ENCODE peak calls at places on chromosomes 4 and X, in eight cellular contexts. K, M, Z, D, Q, O, C and G are unnamed samples.

GRCh38 chr4:90121961-90122748 is 5.0 kb upstream of the CCSER1 start:
- DNase-seq in K (no peak), M (no peak), Z (no peak), D (no peak), Q (no peak), O (no peak), C (no peak), G (no peak)

GRCh38 chr4:13559414-13559813 is 15.1 kb upstream of the NKX3-2 start:
- DNase-seq in K (no peak), M (no peak), Z (no peak), D (no peak), Q (no peak), O (peak; percentile 73), C (no peak), G (no peak)

GRCh38 chr4:79626102-79626501 is 218.1 kb upstream of the GK2 start:
- DNase-seq in K (no peak), M (no peak), Z (no peak), D (no peak), Q (no peak), O (no peak), C (no peak), G (no peak)

GRCh38 chrX:103536071-103536470 is 16.8 kb upstream of the RAB40A start:
- DNase-seq in K (no peak), M (no peak), Z (no peak), D (no peak), Q (no peak), O (no peak), C (no peak), G (no peak)

GRCh38 chrX:14670819-14671218 is 141.5 kb downstream of the GLRA2 start:
- DNase-seq in K (no peak), M (no peak), Z (no peak), D (no peak), Q (no peak), O (no peak), C (no peak), G (no peak)

GRCh38 chr4:93814722-93815121 is 13.8 kb upstream of the ATOH1 start:
- DNase-seq in K (no peak), M (no peak), Z (no peak), D (no peak), Q (no peak), O (no peak), C (no peak), G (peak; percentile 37)

GRCh38 chr4:168993724-168994510 is 16.1 kb downstream of the CBR4 start:
- DNase-seq in K (no peak), M (no peak), Z (peak; percentile 27), D (no peak), Q (no peak), O (peak; percentile 25), C (peak; percentile 31), G (no peak)

GRCh38 chr4:153750197-153750817 is 9.5 kb downstream of the RNF175 start:
- DNase-seq in K (peak; percentile 77), M (peak; percentile 64), Z (peak; percentile 77), D (peak; percentile 86), Q (no peak), O (peak; percentile 78), C (peak; percentile 19), G (peak; percentile 63)

GRCh38 chr4:56082809-56083208 is 134.1 kb downstream of the CEP135 start:
- DNase-seq in K (no peak), M (no peak), Z (no peak), D (no peak), Q (no peak), O (no peak), C (no peak), G (no peak)

DNA sequence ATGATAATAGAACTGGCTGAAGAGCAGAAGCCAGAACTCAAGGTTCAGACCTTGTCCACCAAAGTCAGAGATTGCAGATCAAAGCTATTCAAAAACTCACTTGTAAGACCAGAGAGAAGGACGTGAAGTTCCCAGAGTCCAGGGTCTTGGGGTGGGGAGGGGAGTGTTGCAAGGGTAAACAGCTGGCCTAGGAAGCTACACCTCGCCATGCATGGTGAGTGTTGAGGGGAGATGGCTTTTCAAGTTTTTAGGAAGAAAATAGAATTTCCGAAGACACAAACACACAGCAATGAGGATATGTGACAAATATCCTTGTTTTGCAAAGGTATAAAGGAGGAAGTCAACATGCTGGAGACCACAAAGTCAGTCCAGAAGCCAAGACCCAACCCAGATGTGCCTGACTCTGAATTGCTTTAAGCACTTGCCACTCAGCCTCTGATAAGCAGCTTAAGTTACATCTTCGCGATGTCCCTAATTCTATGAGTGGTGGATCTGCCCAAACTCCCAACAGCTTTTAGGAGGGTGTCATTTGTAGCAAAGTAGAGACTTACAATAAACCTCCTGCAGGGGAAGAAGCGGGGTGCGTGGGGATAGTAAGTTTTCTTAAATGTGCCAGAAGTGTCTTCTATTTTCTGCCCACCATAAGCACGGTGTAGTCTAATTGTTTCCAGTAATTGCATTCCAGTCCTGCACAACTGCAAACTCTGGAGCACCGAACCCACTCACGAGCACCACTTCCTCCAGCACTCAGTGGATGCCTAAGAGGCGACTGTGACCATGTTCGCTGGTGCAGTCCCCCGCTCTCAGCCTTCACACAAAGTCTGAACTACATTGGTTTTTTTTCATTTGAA is 26.5 kb downstream of the HAND2 start:
- DNase-seq in K (no peak), M (no peak), Z (no peak), D (no peak), Q (no peak), O (no peak), C (no peak), G (no peak)
- H3K27me3 ChIP-seq in K (peaks cover 38% of the 10 kb centered on the region), M (no peaks in the 10 kb centered on the region), Z (no peaks in the 10 kb centered on the region), D (peaks cover 37% of the 10 kb centered on the region), Q (peaks cover 100% of the 10 kb centered on the region), O (peaks cover 70% of the 10 kb centered on the region), C (peaks cover 7% of the 10 kb centered on the region), G (peaks cover 10% of the 10 kb centered on the region)

GRCh38 chr4:7173821-7174220 is 18.5 kb upstream of the SORCS2 start:
- DNase-seq in K (no peak), M (no peak), Z (no peak), D (no peak), Q (no peak), O (no peak), C (peak; percentile 7), G (no peak)

GRCh38 chr4:7183780-7184460 is 8.4 kb upstream of the SORCS2 start:
- DNase-seq in K (no peak), M (no peak), Z (no peak), D (no peak), Q (no peak), O (no peak), C (peak; percentile 2), G (no peak)

GRCh38 chr4:7183161-7183560 is 9.2 kb upstream of the SORCS2 start:
- DNase-seq in K (no peak), M (no peak), Z (no peak), D (no peak), Q (no peak), O (no peak), C (peak; percentile 3), G (no peak)

DNA sequence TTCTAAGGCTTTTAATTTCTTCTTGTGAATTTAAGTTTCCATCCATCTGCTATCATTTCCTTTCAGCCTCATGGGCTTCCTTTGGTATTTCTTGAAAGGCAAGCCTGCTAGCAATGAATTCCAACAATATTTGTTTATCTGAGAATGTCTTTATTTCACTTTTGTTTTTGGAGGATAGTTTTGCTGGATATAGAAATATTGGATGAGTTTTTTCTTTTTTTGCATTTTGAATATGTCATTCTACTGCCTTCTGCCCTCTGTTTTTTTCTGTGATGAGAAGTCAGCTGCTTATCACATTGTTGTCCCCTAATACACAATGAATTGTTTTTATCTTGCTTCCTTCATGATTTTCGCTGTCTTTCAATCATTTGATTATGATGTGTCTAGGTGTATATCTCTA is 13.2 kb upstream of the SORCS2 start:
- DNase-seq in K (no peak), M (no peak), Z (no peak), D (no peak), Q (no peak), O (no peak), C (no peak), G (no peak)
- H3K27me3 ChIP-seq in K (no peaks in the 10 kb centered on the region), M (no peaks in the 10 kb centered on the region), Z (no peaks in the 10 kb centered on the region), D (peaks cover 2% of the 10 kb centered on the region), Q (no peaks in the 10 kb centered on the region), O (no peaks in the 10 kb centered on the region), C (no peaks in the 10 kb centered on the region), G (no peaks in the 10 kb centered on the region)

GRCh38 chrX:109190542-109190941 is 291.3 kb downstream of the GUCY2F start:
- DNase-seq in K (no peak), M (no peak), Z (no peak), D (no peak), Q (no peak), O (no peak), C (no peak), G (no peak)

GRCh38 chrX:109184506-109185139 is 297.3 kb downstream of the GUCY2F start:
- DNase-seq in K (no peak), M (no peak), Z (no peak), D (no peak), Q (no peak), O (no peak), C (no peak), G (no peak)

GRCh38 chrX:109187473-109188168 is 294.3 kb downstream of the GUCY2F start:
- DNase-seq in K (no peak), M (no peak), Z (no peak), D (no peak), Q (no peak), O (no peak), C (no peak), G (no peak)

DNA sequence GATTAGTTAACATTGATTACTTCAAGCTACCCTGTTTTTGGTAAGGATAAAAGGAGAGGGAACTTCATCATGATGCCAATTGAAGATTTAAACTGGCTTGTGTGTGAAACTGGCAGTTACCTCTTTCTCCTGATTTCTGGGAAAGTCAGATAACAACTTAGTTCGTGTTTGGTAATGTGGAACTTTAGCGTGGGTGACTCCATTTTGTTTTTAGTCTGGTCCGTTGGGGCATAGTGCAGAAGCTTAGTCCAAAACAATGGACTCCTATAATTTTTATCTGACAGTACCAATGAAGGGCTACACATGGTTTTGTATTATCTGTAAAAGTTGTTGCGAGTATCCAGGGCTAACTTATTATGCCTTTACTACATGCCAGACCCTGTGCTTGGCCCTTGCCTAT is 294.9 kb downstream of the GUCY2F start:
- DNase-seq in K (no peak), M (no peak), Z (no peak), D (no peak), Q (no peak), O (no peak), C (no peak), G (no peak)
- H3K27me3 ChIP-seq in K (no peaks in the 10 kb centered on the region), M (no peaks in the 10 kb centered on the region), Z (peaks cover 29% of the 10 kb centered on the region), D (no peaks in the 10 kb centered on the region), Q (peaks cover 67% of the 10 kb centered on the region), O (no peaks in the 10 kb centered on the region), C (no peaks in the 10 kb centered on the region), G (no peaks in the 10 kb centered on the region)

GRCh38 chr4:173511787-173512361 is 18.2 kb downstream of the HAND2 start:
- DNase-seq in K (no peak), M (no peak), Z (no peak), D (no peak), Q (no peak), O (no peak), C (no peak), G (no peak)

GRCh38 chr4:173506780-173507211 is 23.2 kb downstream of the HAND2 start:
- DNase-seq in K (no peak), M (no peak), Z (peak; percentile 38), D (no peak), Q (no peak), O (no peak), C (no peak), G (no peak)

GRCh38 chr4:173508386-173509002 is 21.5 kb downstream of the HAND2 start:
- DNase-seq in K (no peak), M (no peak), Z (no peak), D (peak; percentile 59), Q (no peak), O (no peak), C (no peak), G (no peak)

GRCh38 chr4:173507471-173508385 is 22.3 kb downstream of the HAND2 start:
- DNase-seq in K (no peak), M (no peak), Z (no peak), D (peak; percentile 50), Q (no peak), O (no peak), C (no peak), G (no peak)

GRCh38 chr4:173509031-173510001 is 20.7 kb downstream of the HAND2 start:
- DNase-seq in K (no peak), M (no peak), Z (no peak), D (peak; percentile 44), Q (no peak), O (no peak), C (peak; percentile 70), G (peak; percentile 49)
- H3K27me3 ChIP-seq in K (peaks cover 27% of the 10 kb centered on the region), M (no peaks in the 10 kb centered on the region), Z (no peaks in the 10 kb centered on the region), D (peaks cover 29% of the 10 kb centered on the region), Q (peaks cover 100% of the 10 kb centered on the region), O (peaks cover 85% of the 10 kb centered on the region), C (no peaks in the 10 kb centered on the region), G (peaks cover 19% of the 10 kb centered on the region)